ENCODE peak calls at places on chromosomes 13 and 19, in nine cellular contexts. H, V, Y, M, D, G, S, N and K are unnamed samples.

GRCh38 chr13:113187263-113187669 is 21.2 kb downstream of the PCID2 start:
- DNase-seq in S (peak), G (peak), V (peak), D (no peak), H (peak), M (peak), N (no peak), Y (peak), K (peak)

GRCh38 chr19:14599548-14600147 is 16.8 kb downstream of the CLEC17A start:
- DNase-seq in G (no peak), M (no peak), D (no peak), H (no peak), S (no peak), Y (no peak), N (no peak), V (no peak), K (no peak)

GRCh38 chr13:60009300-60010248 is 154.2 kb downstream of the DIAPH3 start:
- DNase-seq in N (peak), D (no peak), S (no peak), M (no peak), V (no peak), Y (no peak), H (no peak), G (no peak), K (peak)

GRCh38 chr13:34847751-34848150 is 94.3 kb upstream of the NBEA start:
- DNase-seq in S (no peak), Y (no peak), N (no peak), V (no peak), M (no peak), H (no peak), D (no peak), G (no peak), K (no peak)

GRCh38 chr19:50977626-50978025 is 6.1 kb downstream of the KLK7 start:
- DNase-seq in M (no peak), N (no peak), D (no peak), V (no peak), H (no peak), G (no peak), S (no peak), Y (no peak), K (no peak)

GRCh38 chr13:111093136-111093535 is 22.0 kb upstream of the ARHGEF7 start:
- DNase-seq in D (no peak), G (no peak), S (no peak), V (no peak), N (no peak), H (no peak), M (no peak), Y (no peak), K (no peak)

GRCh38 chr19:34096020-34096915 is 76.0 kb upstream of the LSM14A start:
- DNase-seq in D (peak), S (peak), V (no peak), M (no peak), G (peak), N (no peak), H (no peak), Y (peak), K (peak)

GRCh38 chr13:86729206-86729605 is 930.0 kb upstream of the SLITRK6 start:
- DNase-seq in N (no peak), V (no peak), M (no peak), S (no peak), H (no peak), D (peak), Y (no peak), G (no peak), K (no peak)

GRCh38 chr19:18291019-18291524 is 9.7 kb upstream of the JUND start:
- DNase-seq in N (no peak), S (no peak), G (no peak), Y (no peak), M (no peak), V (no peak), D (peak), H (no peak), K (no peak)

GRCh38 chr13:112711528-112712265 is 21.9 kb downstream of the ATP11A start:
- DNase-seq in V (peak), G (peak), D (peak), M (peak), Y (peak), H (peak), S (peak), N (peak), K (peak)

GRCh38 chr19:44874317-44874716 is 16.7 kb upstream of the TOMM40 start:
- DNase-seq in Y (no peak), M (no peak), S (no peak), G (no peak), V (no peak), H (no peak), N (no peak), D (no peak), K (no peak)

GRCh38 chr19:35329323-35329722 is 336 bp downstream of the CD22 start:
- DNase-seq in S (no peak), V (no peak), H (no peak), N (no peak), Y (no peak), M (no peak), G (no peak), D (no peak), K (no peak)

GRCh38 chr13:74062933-74063332 is 71.3 kb downstream of the KLF12 start:
- DNase-seq in V (peak), H (no peak), M (no peak), G (peak), S (peak), Y (peak), N (no peak), D (no peak), K (no peak)

GRCh38 chr13:99227909-99228688 is 27.4 kb downstream of the UBAC2 start:
- DNase-seq in H (no peak), N (no peak), S (no peak), V (peak), M (no peak), Y (no peak), G (no peak), D (no peak), K (no peak)

GRCh38 chr13:98103942-98104880 is 38.7 kb upstream of the FARP1 start:
- DNase-seq in N (no peak), Y (no peak), M (no peak), H (no peak), D (no peak), V (no peak), S (no peak), G (peak), K (no peak)

GRCh38 chr19:38514812-38515633 is 81.5 kb downstream of the RYR1 start:
- DNase-seq in D (peak), S (peak), V (peak), H (peak), N (peak), Y (peak), M (peak), G (peak), K (peak)

GRCh38 chr13:98941536-98941935 is 36.3 kb downstream of the DOCK9 start:
- DNase-seq in S (no peak), G (no peak), N (no peak), H (no peak), V (no peak), M (no peak), Y (no peak), D (no peak), K (no peak)

GRCh38 chr19:29934781-29935180 is 7.3 kb upstream of the URI1 start:
- DNase-seq in V (no peak), H (no peak), G (no peak), N (no peak), S (no peak), D (no peak), M (no peak), Y (no peak), K (no peak)

GRCh38 chr19:5349041-5349440 is 8.4 kb upstream of the PTPRS start:
- DNase-seq in M (no peak), V (no peak), D (no peak), H (no peak), S (no peak), G (no peak), Y (no peak), N (no peak), K (no peak)

GRCh38 chr19:29302002-29302928 is 89.3 kb upstream of the UQCRFS1 start:
- DNase-seq in D (no peak), Y (no peak), M (no peak), S (no peak), V (no peak), G (no peak), H (no peak), N (no peak), K (no peak)

GRCh38 chr19:8194528-8195275 is 14.5 kb upstream of the CERS4 start:
- DNase-seq in V (peak), S (no peak), H (peak), M (no peak), N (no peak), G (no peak), Y (no peak), D (no peak), K (no peak)

GRCh38 chr19:15115080-15115479 is 7.9 kb downstream of the SYDE1 start:
- DNase-seq in Y (no peak), D (no peak), V (peak), S (no peak), N (peak), G (peak), M (no peak), H (peak), K (no peak)

GRCh38 chr19:11200931-11201330 is 3.6 kb upstream of the KANK2 start:
- DNase-seq in V (peak), M (no peak), G (no peak), H (no peak), D (no peak), Y (no peak), N (no peak), S (no peak), K (no peak)

GRCh38 chr19:1675633-1676350 is 23.4 kb upstream of the TCF3 start:
- DNase-seq in M (no peak), S (no peak), G (no peak), H (no peak), D (peak), N (peak), V (no peak), Y (no peak), K (no peak)

GRCh38 chr13:24270639-24271131 is 38.7 kb upstream of the C1QTNF9 start:
- DNase-seq in M (peak), H (peak), Y (peak), G (peak), N (peak), D (peak), S (peak), V (peak), K (peak)

GRCh38 chr19:48965806-48966540 is 864 bp downstream of the FTL start:
- DNase-seq in N (peak), Y (peak), V (peak), D (peak), S (peak), H (peak), M (peak), G (peak), K (peak)

GRCh38 chr13:45333973-45334922 is 6.7 kb downstream of the TPT1 start:
- DNase-seq in H (no peak), S (no peak), V (no peak), G (peak), Y (no peak), N (no peak), M (no peak), D (peak), K (no peak)

GRCh38 chr13:50915562-50915961 is 6.0 kb downstream of the RNASEH2B start:
- DNase-seq in S (no peak), N (no peak), M (no peak), D (peak), H (no peak), Y (no peak), V (no peak), G (no peak), K (no peak)

GRCh38 chr13:43732726-43733125 is 54.0 kb downstream of the ENOX1 start:
- DNase-seq in H (no peak), N (no peak), D (no peak), M (no peak), V (no peak), Y (no peak), S (no peak), G (no peak), K (no peak)

GRCh38 chr19:19223636-19224035 is 11.9 kb downstream of the NCAN start:
- DNase-seq in G (no peak), S (no peak), V (no peak), M (no peak), Y (no peak), N (no peak), H (no peak), D (no peak), K (no peak)

GRCh38 chr13:95530178-95530577 is 22.3 kb upstream of the CLDN10 start:
- DNase-seq in H (no peak), S (no peak), G (no peak), N (peak), M (no peak), D (no peak), Y (no peak), V (no peak), K (no peak)

GRCh38 chr19:10116866-10117616 is 2.7 kb downstream of the EIF3G start:
- DNase-seq in V (peak), Y (no peak), G (no peak), S (no peak), D (no peak), N (no peak), M (no peak), H (no peak), K (no peak)

GRCh38 chr19:42253245-42254082 is 1.5 kb downstream of the ERF start:
- DNase-seq in M (no peak), Y (peak), N (peak), G (peak), H (no peak), D (peak), S (peak), V (peak), K (peak)

GRCh38 chr13:110064022-110064421 is 242.9 kb downstream of the COL4A1 start:
- DNase-seq in Y (no peak), S (no peak), V (no peak), H (no peak), M (no peak), G (no peak), N (no peak), D (no peak), K (no peak)

GRCh38 chr19:18915639-18916038 is 3.5 kb downstream of the COPE start:
- DNase-seq in V (peak), G (peak), S (peak), D (peak), N (peak), H (no peak), Y (peak), M (peak), K (no peak)